ENCODE peak calls at places on chromosomes 7 and 10, in four cellular contexts. O is HCT116, U is HepG2, V is H1. M is an unnamed sample.

GRCh38 chr7:46975493-46975892 is 606.4 kb downstream of the TNS3 start:
- DNase-seq in O (no peak), U (no peak), V (no peak), M (no peak)

GRCh38 chr7:36128448-36129047 is 24.5 kb upstream of the EEPD1 start:
- DNase-seq in O (peak), U (peak), V (peak), M (peak)

GRCh38 chr10:129963076-129963830 is 821 bp downstream of the EBF3 start:
- DNase-seq in O (no peak), U (no peak), V (peak), M (no peak)

GRCh38 chr7:98178321-98178720 is 32.9 kb upstream of the BHLHA15 start:
- DNase-seq in O (no peak), U (no peak), V (no peak), M (no peak)

GRCh38 chr10:29057712-29058426 is 231.0 kb upstream of the LYZL1 start:
- DNase-seq in O (no peak), U (no peak), V (no peak), M (no peak)

GRCh38 chr7:30143748-30144251 is 9.0 kb downstream of the MTURN start:
- DNase-seq in O (no peak), U (no peak), V (no peak), M (peak)

GRCh38 chr7:79282051-79282694 is 171.3 kb downstream of the MAGI2 start:
- DNase-seq in O (peak), U (no peak), V (no peak), M (no peak)

GRCh38 chr10:1173091-1173490 is 116.9 kb downstream of the WDR37 start:
- DNase-seq in O (no peak), U (no peak), V (no peak), M (no peak)

GRCh38 chr10:75109459-75109778 is 2.0 kb upstream of the SAMD8 start:
- DNase-seq in O (no peak), U (no peak), V (peak), M (no peak)

GRCh38 chr10:75108684-75109458 is 2.6 kb upstream of the SAMD8 start:
- DNase-seq in O (peak), U (peak), V (peak), M (peak)

GRCh38 chr10:75111906-75112703 is 649 bp downstream of the SAMD8 start:
- DNase-seq in O (peak), U (peak), V (peak), M (peak)

GRCh38 chr10:75110006-75110632 is 1.3 kb upstream of the SAMD8 start:
- DNase-seq in O (no peak), U (no peak), V (peak), M (no peak)

DNA sequence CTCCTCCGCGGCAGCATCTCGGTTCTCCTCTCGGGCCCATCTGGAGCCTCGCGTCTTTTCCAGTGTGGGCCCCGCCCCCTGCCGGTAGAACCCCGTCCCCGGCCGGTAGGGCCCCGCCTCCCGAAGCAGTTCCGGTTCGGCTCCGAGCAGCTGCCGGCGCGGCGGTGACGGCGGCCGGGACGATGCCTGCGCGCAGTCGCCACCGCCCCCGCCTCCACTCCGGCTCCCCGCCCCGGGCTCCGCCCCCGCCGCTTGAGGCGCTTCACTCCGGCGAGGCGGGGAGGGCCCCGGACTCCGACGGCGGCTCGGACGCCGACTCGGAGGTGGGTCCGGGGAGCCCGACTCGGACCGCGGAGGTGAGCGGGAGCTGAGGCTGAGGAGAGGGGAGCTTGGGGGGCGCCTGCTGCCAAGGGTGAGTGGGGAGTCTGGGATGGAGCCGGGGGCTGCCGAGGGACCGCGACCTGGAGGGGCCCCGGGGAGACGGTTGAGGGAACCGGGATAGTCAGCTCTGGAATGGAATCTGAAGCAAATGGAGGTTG is at the start of gene SAMD8:
- DNase-seq in O (peak), U (peak), V (peak), M (peak)
- TF ChIP-seq FOSL1 in O (no peak), U (no peak), V (no peak), M (peak)

DNA sequence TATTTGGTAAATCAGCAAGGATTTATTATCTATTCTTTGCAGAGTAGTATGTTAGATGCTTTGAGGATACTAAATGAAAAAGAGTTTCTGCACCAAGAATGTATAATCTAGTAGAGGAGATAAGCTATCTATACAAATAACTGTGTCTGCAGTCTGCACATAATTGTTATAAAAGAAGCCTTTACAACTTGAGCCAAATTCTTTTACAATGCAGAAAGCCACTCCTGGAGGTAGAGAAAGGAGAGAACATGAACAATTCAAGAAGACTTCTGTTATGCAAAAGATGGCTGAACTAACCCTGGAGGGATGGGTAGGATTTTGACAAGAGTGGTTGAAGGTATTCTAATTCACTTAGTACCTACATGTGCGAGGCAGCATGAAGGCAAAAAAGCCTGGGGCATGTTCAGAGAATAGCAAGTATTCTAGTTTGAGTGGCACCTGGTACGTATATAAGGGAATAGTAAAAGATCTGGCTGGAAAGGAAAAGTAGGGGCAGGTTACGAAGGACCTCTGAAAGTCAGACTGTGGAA is 251.1 kb upstream of the KAT6B start:
- DNase-seq in O (no peak), U (no peak), V (no peak), M (no peak)
- TF ChIP-seq FOSL1 in O (no peak), U (no peak), V (no peak), M (no peak)

DNA sequence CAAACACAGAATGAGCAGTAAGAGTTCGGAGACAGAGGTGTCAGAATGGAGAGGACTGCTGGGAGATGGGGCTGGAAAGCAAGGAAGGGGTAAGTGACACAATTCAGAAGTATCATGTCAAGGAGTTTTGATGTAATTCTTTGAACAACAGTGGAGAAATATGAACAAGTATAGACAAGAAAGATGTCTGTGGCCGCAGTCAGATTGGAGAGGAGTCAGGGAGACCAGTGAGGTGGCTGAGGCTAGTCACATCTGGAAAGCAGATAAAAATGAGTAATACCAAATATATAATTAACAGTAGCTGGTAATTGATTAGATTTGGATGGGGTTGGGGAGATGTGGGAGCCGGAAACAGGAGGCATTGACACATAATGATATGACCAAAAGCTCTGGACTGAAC is 540.9 kb downstream of the SUGCT start:
- DNase-seq in O (no peak), U (no peak), V (no peak), M (no peak)
- TF ChIP-seq FOSL1 in O (no peak), U (no peak), V (no peak), M (no peak)

GRCh38 chr10:55266797-55267196 is 465.8 kb upstream of the PCDH15 start:
- DNase-seq in O (no peak), U (no peak), V (no peak), M (no peak)

DNA sequence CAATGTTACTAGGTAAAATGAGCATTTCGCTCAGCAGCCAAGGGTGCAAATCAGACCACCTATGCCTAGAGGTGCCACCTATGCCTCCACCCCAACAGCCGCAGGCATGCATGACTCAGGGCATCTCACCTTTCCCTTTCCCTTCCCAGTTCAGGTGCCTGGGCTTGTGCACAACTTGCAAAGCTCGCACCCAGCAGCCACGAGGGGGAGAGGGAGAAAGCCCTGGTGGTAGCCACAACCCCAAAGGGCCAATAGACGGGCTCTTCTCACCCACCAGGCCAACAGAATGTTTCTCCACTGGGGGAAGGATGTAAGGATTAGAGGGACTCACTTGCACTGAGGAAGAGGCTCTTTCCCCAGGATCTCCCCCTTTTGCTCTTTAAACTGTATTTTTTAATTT is 462.3 kb upstream of the PCDH15 start:
- DNase-seq in O (no peak), U (no peak), V (no peak), M (no peak)
- TF ChIP-seq FOSL1 in O (no peak), U (no peak), V (no peak), M (no peak)

GRCh38 chr7:94392391-94392782 is 2.3 kb upstream of the COL1A2 start:
- DNase-seq in O (no peak), U (no peak), V (no peak), M (no peak)
- TF ChIP-seq FOSL1 in O (no peak), U (no peak), V (no peak), M (no peak)

DNA sequence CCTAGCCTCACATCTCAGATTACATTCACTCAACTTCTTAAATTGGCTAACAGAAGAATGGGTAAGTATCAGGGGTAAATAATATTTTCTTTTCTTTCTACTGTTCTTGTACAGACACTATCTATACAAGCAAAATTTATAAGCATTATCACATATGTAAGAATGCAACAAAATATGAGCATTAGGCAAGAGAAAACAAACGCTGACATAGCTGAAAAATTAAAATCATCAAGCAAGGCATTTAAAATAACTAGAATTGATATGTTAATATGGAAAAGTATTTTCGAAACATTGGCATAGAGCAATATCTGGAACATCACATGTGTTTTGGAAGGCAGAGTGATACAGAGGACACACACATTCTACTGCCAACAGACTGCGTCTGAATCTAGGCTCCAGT is 1175.3 kb upstream of the LRRN3 start:
- DNase-seq in O (no peak), U (no peak), V (no peak), M (no peak)
- TF ChIP-seq FOSL1 in O (no peak), U (no peak), V (no peak), M (no peak)

M was measured in K562.